ENCODE peak calls at places on chromosome X, in eight cellular contexts. G, U, Y, E, J, Q, I and R are unnamed samples. For H3K27me3, the result is how much of the 10 kb centered on the place peaks cover.

GRCh38 chrX:13646154-13646549 is 6.8 kb upstream of the TCEANC start:
- DNase-seq in G (peak), U (no peak), Y (peak), E (peak), J (peak), Q (no peak), I (peak), R (peak)

GRCh38 chrX:16653424-16653823 is 3.5 kb downstream of the S100G start:
- DNase-seq in G (no peak), U (no peak), Y (no peak), E (no peak), J (peak), Q (no peak), I (no peak), R (no peak)

GRCh38 chrX:34875204-34875603 is 67.4 kb upstream of the FAM47B start:
- DNase-seq in G (peak), U (no peak), Y (no peak), E (no peak), J (peak), Q (peak), I (no peak), R (peak)

GRCh38 chrX:44874481-44875184 is 1.6 kb downstream of the KDM6A start:
- DNase-seq in G (no peak), U (peak), Y (peak), E (no peak), J (peak), Q (no peak), I (peak), R (peak)

GRCh38 chrX:78658851-78659744 is at the start of gene RTL3:
- DNase-seq in G (no peak), U (no peak), Y (no peak), E (no peak), J (peak), Q (no peak), I (no peak), R (peak)

GRCh38 chrX:41095962-41096955 is 11.0 kb downstream of the USP9X start:
- DNase-seq in G (no peak), U (no peak), Y (peak), E (no peak), J (no peak), Q (no peak), I (no peak), R (no peak)

GRCh38 chrX:150032742-150033141 is 94.5 kb upstream of the EOLA2 start:
- DNase-seq in G (no peak), U (no peak), Y (peak), E (no peak), J (peak), Q (no peak), I (no peak), R (peak)

GRCh38 chrX:38571058-38571457 is 9.7 kb downstream of the TSPAN7 start:
- DNase-seq in G (no peak), U (no peak), Y (no peak), E (no peak), J (no peak), Q (no peak), I (no peak), R (peak)

GRCh38 chrX:121036951-121037350 is 10.5 kb upstream of the GLUD2 start:
- DNase-seq in G (no peak), U (no peak), Y (no peak), E (no peak), J (no peak), Q (no peak), I (no peak), R (peak)

GRCh38 chrX:130091976-130092522 is 18.2 kb downstream of the ELF4 start:
- DNase-seq in G (no peak), U (peak), Y (no peak), E (peak), J (no peak), Q (no peak), I (peak), R (no peak)

GRCh38 chrX:135345328-135345645 is 36.0 kb downstream of the ETDC start:
- DNase-seq in G (no peak), U (no peak), Y (no peak), E (peak), J (peak), Q (no peak), I (no peak), R (peak)

GRCh38 chrX:39972340-39972739 is 125.4 kb downstream of the BCOR start:
- DNase-seq in G (no peak), U (no peak), Y (no peak), E (no peak), J (peak), Q (no peak), I (no peak), R (no peak)

GRCh38 chrX:30533261-30533660 is 44.3 kb downstream of the TASL start:
- DNase-seq in G (no peak), U (no peak), Y (no peak), E (no peak), J (peak), Q (no peak), I (no peak), R (peak)

GRCh38 chrX:103831803-103832544 is at the start of gene RAB9B:
- DNase-seq in G (no peak), U (peak), Y (peak), E (peak), J (peak), Q (no peak), I (peak), R (peak)

GRCh38 chrX:153409414-153410101 is 1.7 kb upstream of the ZFP92 start:
- DNase-seq in G (no peak), U (no peak), Y (no peak), E (no peak), J (no peak), Q (no peak), I (no peak), R (no peak)

GRCh38 chrX:153407736-153408135 is 3.5 kb upstream of the ZFP92 start:
- DNase-seq in G (no peak), U (no peak), Y (no peak), E (no peak), J (no peak), Q (no peak), I (no peak), R (no peak)

GRCh38 chrX:153410328-153410727 is 944 bp upstream of the ZFP92 start:
- DNase-seq in G (no peak), U (no peak), Y (no peak), E (no peak), J (no peak), Q (no peak), I (no peak), R (no peak)

GRCh38 chrX:153408221-153408721 is 3.0 kb upstream of the ZFP92 start:
- DNase-seq in G (no peak), U (no peak), Y (no peak), E (no peak), J (no peak), Q (no peak), I (no peak), R (no peak)

DNA sequence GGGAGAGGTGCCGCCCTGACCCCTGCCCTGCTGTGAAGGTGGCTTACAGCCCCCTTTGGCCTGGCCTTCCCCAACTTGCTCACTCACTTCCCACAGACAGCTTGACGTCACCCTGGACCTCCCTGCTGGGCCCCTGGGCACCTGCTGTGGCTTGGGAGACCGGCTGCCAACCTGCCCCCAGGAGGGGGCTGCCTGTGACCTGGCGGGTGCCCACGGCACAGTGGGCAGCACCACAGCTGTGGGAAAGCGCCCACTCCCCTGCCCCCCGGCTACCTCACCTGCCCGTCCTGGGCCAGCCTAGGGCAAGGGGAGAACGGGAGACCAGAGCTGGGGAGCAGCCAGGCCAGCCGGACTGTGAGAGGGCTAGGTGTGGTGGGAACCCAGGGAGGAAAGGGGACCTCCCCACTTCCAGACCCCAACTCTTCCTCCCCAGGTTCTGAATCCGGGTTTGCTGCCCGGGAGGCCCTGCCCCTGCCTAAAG is 2.4 kb upstream of the ZFP92 start:
- DNase-seq in G (no peak), U (no peak), Y (no peak), E (no peak), J (no peak), Q (no peak), I (no peak), R (no peak)
- H3K27me3 ChIP-seq in G (under half), U (under half), Y (under half), E (under half), J (under half), Q (under half), I (under half), R (under half)

DNA sequence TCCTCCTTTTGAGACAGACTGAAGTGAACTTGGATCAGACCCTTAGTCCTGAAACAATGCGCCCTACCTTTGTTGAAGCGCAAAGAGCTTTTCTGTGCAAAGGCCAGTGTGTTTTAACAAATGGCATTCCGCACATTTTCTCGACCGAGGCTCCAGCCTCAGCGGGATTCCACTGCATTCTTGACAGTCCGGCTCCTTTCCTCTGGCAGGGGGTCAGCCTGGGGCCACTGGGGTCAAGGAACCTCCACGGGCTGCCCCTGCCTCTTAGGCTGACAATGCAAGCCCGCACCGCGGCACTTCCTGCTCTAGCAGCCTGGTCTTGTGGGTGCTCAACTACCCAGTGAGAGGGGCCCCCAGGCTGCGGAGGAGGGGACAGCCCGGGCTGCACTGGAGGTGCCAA is 47.2 kb upstream of the TFDP3 start:
- DNase-seq in G (no peak), U (no peak), Y (peak), E (no peak), J (no peak), Q (no peak), I (peak), R (no peak)
- H3K4me3 ChIP-seq in G (no peak), U (no peak), Y (no peak), E (no peak), J (no peak), Q (no peak), I (no peak), R (no peak)

GRCh38 chrX:72128183-72128834 is 3.4 kb downstream of the RTL5 start:
- DNase-seq in G (no peak), U (no peak), Y (no peak), E (no peak), J (no peak), Q (no peak), I (no peak), R (no peak)
- H3K27me3 ChIP-seq in G (under half), U (under half), Y (under half), E (under half), J (under half), Q (under half), I (under half), R (under half)

GRCh38 chrX:108736509-108737479 is at the start of gene IRS4:
- DNase-seq in G (no peak), U (no peak), Y (peak), E (peak), J (peak), Q (no peak), I (peak), R (peak)
- H3K4me3 ChIP-seq in G (peak), U (no peak), Y (peak), E (peak), J (peak), Q (peak), I (peak), R (peak)

GRCh38 chrX:107763647-107764046 is 11.9 kb downstream of the TSC22D3 start:
- DNase-seq in G (no peak), U (no peak), Y (no peak), E (no peak), J (no peak), Q (no peak), I (no peak), R (no peak)
- H3K27me3 ChIP-seq in G (under half), U (under half), Y (under half), E (under half), J (under half), Q (under half), I (under half), R (under half)

GRCh38 chrX:19772306-19772705 is 115.1 kb downstream of the SH3KBP1 start:
- DNase-seq in G (no peak), U (no peak), Y (no peak), E (no peak), J (peak), Q (no peak), I (no peak), R (no peak)
- H3K4me3 ChIP-seq in G (no peak), U (no peak), Y (no peak), E (peak), J (peak), Q (no peak), I (no peak), R (no peak)

DNA sequence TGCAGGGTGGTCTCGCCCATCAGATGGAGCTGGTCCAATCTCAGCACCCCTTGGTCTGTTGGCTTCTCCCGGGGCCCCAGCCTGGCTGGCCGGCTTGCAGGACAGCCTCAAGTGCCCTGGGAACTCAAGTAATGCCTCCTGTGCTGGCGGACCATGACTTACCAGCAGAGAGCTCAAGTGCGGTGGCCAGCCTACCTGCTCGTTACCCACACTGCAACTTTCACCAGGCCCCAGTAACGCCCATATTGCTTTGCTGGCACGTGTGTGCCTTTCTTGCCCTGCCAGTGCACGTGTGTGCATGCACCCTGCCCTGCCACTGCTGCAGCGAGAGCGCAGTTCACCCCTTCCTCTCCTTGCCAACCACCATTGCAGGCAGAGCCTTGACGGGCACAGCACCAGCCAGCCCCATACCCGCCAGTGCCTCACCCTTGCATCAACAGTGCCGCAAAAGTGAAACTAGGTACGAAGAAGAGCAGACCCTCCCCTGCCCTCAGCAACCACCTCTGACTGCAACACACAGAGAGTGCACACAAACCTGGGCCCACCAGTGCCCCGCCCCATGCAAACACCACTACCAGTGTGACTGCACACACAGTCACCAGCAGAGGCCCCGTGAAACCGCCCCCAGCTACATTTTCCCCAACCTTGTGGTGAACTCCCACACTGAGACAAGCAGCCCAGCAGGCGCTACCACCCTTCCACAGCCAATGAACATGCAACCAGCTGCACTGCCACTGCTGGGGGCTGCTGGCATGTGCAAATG is 88.9 kb upstream of the POU3F4 start:
- DNase-seq in G (no peak), U (no peak), Y (no peak), E (peak), J (peak), Q (no peak), I (no peak), R (no peak)
- H3K27me3 ChIP-seq in G (under half), U (under half), Y (under half), E (under half), J (under half), Q (under half), I (under half), R (under half)

GRCh38 chrX:54529166-54529558 is 857 bp upstream of the GNL3L start:
- DNase-seq in G (no peak), U (no peak), Y (no peak), E (no peak), J (no peak), Q (no peak), I (no peak), R (no peak)
- H3K4me3 ChIP-seq in G (peak), U (no peak), Y (no peak), E (peak), J (peak), Q (peak), I (peak), R (no peak)

DNA sequence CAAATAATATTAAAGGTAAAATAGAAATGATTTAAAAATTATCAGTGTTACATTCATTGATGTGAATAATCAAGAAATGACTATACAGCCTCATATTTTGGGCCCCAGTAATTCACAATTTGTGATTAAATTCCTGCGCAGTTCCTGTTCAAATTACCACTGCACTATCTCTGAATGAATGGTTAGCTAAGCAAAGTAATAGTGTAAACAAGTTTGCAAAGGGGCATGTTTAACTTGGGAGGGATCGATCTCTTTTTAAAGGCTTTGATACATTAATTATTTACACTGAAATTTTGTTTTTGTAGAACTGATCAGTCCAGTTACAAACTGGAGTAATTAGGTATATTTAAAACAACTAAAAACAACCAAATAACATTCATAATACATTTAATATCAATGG is 784.4 kb downstream of the RPA4 start:
- DNase-seq in G (no peak), U (no peak), Y (no peak), E (no peak), J (no peak), Q (no peak), I (no peak), R (no peak)
- H3K27me3 ChIP-seq in G (under half), U (under half), Y (under half), E (under half), J (under half), Q (under half), I (under half), R (under half)

GRCh38 chrX:21947671-21948070 is 7.2 kb downstream of the SMS start:
- DNase-seq in G (no peak), U (no peak), Y (no peak), E (no peak), J (no peak), Q (no peak), I (no peak), R (no peak)
- H3K4me3 ChIP-seq in G (no peak), U (no peak), Y (peak), E (no peak), J (peak), Q (no peak), I (no peak), R (no peak)